ENCODE peak calls at places on chromosomes 16 and 17, in seven cellular contexts. One of them, this sample, is unnamed.

GRCh38 chr16:57519796-57520360 is 16.5 kb downstream of the CCDC102A start:
- DNase-seq in fibroblast of lung: peak; percentile 36
- DNase-seq in neuronal stem cell: no peak
- DNase-seq in PC-3: peak; percentile 64
- DNase-seq in kidney: peak; percentile 90
- DNase-seq in IMR-90: peak; percentile 52
- DNase-seq in endothelial cell of umbilical vein: peak; percentile 59
- DNase-seq in this sample: peak; percentile 91

GRCh38 chr16:19008245-19008644 is 24.5 kb downstream of the TMC7 start:
- DNase-seq in fibroblast of lung: peak; percentile 98
- DNase-seq in neuronal stem cell: no peak
- DNase-seq in PC-3: peak; percentile 50
- DNase-seq in kidney: no peak
- DNase-seq in IMR-90: peak; percentile 87
- DNase-seq in endothelial cell of umbilical vein: no peak
- DNase-seq in this sample: peak; percentile 45

GRCh38 chr16:90001761-90002503 is 17.3 kb downstream of the DBNDD1 start:
- DNase-seq in fibroblast of lung: no peak
- DNase-seq in neuronal stem cell: no peak
- DNase-seq in PC-3: no peak
- DNase-seq in kidney: no peak
- DNase-seq in IMR-90: no peak
- DNase-seq in endothelial cell of umbilical vein: no peak
- DNase-seq in this sample: no peak

GRCh38 chr16:89391-90302 is 11.6 kb downstream of the MPG start:
- DNase-seq in fibroblast of lung: no peak
- DNase-seq in neuronal stem cell: no peak
- DNase-seq in PC-3: no peak
- DNase-seq in kidney: peak; percentile 66
- DNase-seq in IMR-90: no peak
- DNase-seq in endothelial cell of umbilical vein: no peak
- DNase-seq in this sample: no peak

GRCh38 chr17:48307222-48307621 is 122.8 kb downstream of the SKAP1 start:
- DNase-seq in fibroblast of lung: no peak
- DNase-seq in neuronal stem cell: no peak
- DNase-seq in PC-3: no peak
- DNase-seq in kidney: no peak
- DNase-seq in IMR-90: no peak
- DNase-seq in endothelial cell of umbilical vein: no peak
- DNase-seq in this sample: no peak

GRCh38 chr16:87681990-87682570 is 79.8 kb downstream of the JPH3 start:
- DNase-seq in fibroblast of lung: peak; percentile 66
- DNase-seq in neuronal stem cell: no peak
- DNase-seq in PC-3: no peak
- DNase-seq in kidney: no peak
- DNase-seq in IMR-90: peak; percentile 78
- DNase-seq in endothelial cell of umbilical vein: peak; percentile 63
- DNase-seq in this sample: peak; percentile 77

GRCh38 chr16:89162314-89162713 is 9.2 kb upstream of the CDH15 start:
- DNase-seq in fibroblast of lung: no peak
- DNase-seq in neuronal stem cell: no peak
- DNase-seq in PC-3: no peak
- DNase-seq in kidney: no peak
- DNase-seq in IMR-90: no peak
- DNase-seq in endothelial cell of umbilical vein: no peak
- DNase-seq in this sample: no peak

GRCh38 chr17:42381898-42382297 is 6.3 kb downstream of the STAT3 start:
- DNase-seq in fibroblast of lung: no peak
- DNase-seq in neuronal stem cell: no peak
- DNase-seq in PC-3: no peak
- DNase-seq in kidney: no peak
- DNase-seq in IMR-90: no peak
- DNase-seq in endothelial cell of umbilical vein: no peak
- DNase-seq in this sample: no peak

GRCh38 chr16:89048087-89048729 is 45.4 kb upstream of the ACSF3 start:
- DNase-seq in fibroblast of lung: no peak
- DNase-seq in neuronal stem cell: no peak
- DNase-seq in PC-3: no peak
- DNase-seq in kidney: peak; percentile 64
- DNase-seq in IMR-90: no peak
- DNase-seq in endothelial cell of umbilical vein: no peak
- DNase-seq in this sample: no peak

GRCh38 chr16:11359370-11359769 is 14.1 kb downstream of the RMI2 start:
- DNase-seq in fibroblast of lung: peak; percentile 85
- DNase-seq in neuronal stem cell: no peak
- DNase-seq in PC-3: peak; percentile 92
- DNase-seq in kidney: peak; percentile 90
- DNase-seq in IMR-90: peak; percentile 90
- DNase-seq in endothelial cell of umbilical vein: no peak
- DNase-seq in this sample: peak; percentile 67
- H3K4me1 ChIP-seq in fibroblast of lung: peaks cover 69% of the 10 kb centered on the region
- H3K4me1 ChIP-seq in neuronal stem cell: peaks cover 30% of the 10 kb centered on the region
- H3K4me1 ChIP-seq in PC-3: peaks cover 58% of the 10 kb centered on the region
- H3K4me1 ChIP-seq in kidney: peaks cover 18% of the 10 kb centered on the region
- H3K4me1 ChIP-seq in IMR-90: peaks cover 51% of the 10 kb centered on the region
- H3K4me1 ChIP-seq in endothelial cell of umbilical vein: peaks cover 17% of the 10 kb centered on the region
- H3K4me1 ChIP-seq in this sample: peaks cover 32% of the 10 kb centered on the region

GRCh38 chr16:49947907-49948678 is 76.9 kb upstream of the CNEP1R1 start:
- DNase-seq in fibroblast of lung: no peak
- DNase-seq in neuronal stem cell: no peak
- DNase-seq in PC-3: peak; percentile 26
- DNase-seq in kidney: no peak
- DNase-seq in IMR-90: no peak
- DNase-seq in endothelial cell of umbilical vein: no peak
- DNase-seq in this sample: no peak
- H3K4me3 ChIP-seq in fibroblast of lung: no peak overlapping the region
- H3K4me3 ChIP-seq in neuronal stem cell: no peak overlapping the region
- H3K4me3 ChIP-seq in PC-3: no peak overlapping the region
- H3K4me3 ChIP-seq in kidney: no peak overlapping the region
- H3K4me3 ChIP-seq in IMR-90: no peak overlapping the region
- H3K4me3 ChIP-seq in endothelial cell of umbilical vein: no peak overlapping the region
- H3K4me3 ChIP-seq in this sample: no peak overlapping the region

GRCh38 chr17:37490022-37490587 is 414 bp downstream of the DUSP14 start:
- DNase-seq in fibroblast of lung: peak; percentile 61
- DNase-seq in neuronal stem cell: peak; percentile 66
- DNase-seq in PC-3: peak; percentile 38
- DNase-seq in kidney: peak; percentile 91
- DNase-seq in IMR-90: peak; percentile 45
- DNase-seq in endothelial cell of umbilical vein: peak; percentile 69
- DNase-seq in this sample: peak; percentile 89

GRCh38 chr17:37488607-37489196 is 989 bp upstream of the DUSP14 start:
- DNase-seq in fibroblast of lung: peak; percentile 97
- DNase-seq in neuronal stem cell: peak; percentile 33
- DNase-seq in PC-3: peak; percentile 96
- DNase-seq in kidney: peak; percentile 93
- DNase-seq in IMR-90: peak; percentile 97
- DNase-seq in endothelial cell of umbilical vein: peak; percentile 86
- DNase-seq in this sample: peak; percentile 95

GRCh38 chr17:37489197-37490001 is at the start of gene DUSP14:
- DNase-seq in fibroblast of lung: peak; percentile 75
- DNase-seq in neuronal stem cell: peak; percentile 77
- DNase-seq in PC-3: peak; percentile 83
- DNase-seq in kidney: peak; percentile 91
- DNase-seq in IMR-90: peak; percentile 77
- DNase-seq in endothelial cell of umbilical vein: peak; percentile 80
- DNase-seq in this sample: peak; percentile 94

GRCh38 chr17:37485938-37486570 is 3.6 kb upstream of the DUSP14 start:
- DNase-seq in fibroblast of lung: no peak
- DNase-seq in neuronal stem cell: no peak
- DNase-seq in PC-3: no peak
- DNase-seq in kidney: no peak
- DNase-seq in IMR-90: no peak
- DNase-seq in endothelial cell of umbilical vein: no peak
- DNase-seq in this sample: peak; percentile 74

DNA sequence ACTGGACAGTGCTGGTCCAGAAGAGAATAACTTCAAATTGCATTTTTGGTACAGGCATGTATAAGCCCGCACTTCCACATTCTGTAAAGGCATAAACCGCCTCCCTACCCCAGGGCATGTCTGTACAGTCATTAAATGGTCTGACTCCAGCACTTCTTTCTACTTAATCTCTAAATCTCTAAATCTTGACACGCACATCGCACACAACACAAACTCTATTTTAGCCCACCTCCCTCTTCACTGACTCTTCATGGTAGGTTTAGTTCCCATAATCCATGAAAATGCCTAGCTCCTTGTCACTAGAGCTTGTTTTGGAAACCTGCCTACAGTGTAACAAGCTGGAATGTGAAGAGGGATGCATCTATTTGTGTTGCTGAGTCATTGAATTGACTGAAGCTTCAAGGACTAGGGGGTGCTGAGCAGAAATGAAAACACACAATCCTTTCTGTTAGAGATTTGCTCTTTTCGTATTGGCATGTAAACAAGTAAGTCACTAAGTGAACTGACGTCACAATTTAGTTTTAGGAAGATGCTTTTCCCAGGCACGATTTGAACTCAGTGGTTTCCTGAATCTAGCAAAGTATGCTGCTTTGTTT is 1.6 kb upstream of the DUSP14 start:
- DNase-seq in fibroblast of lung: peak; percentile 98
- DNase-seq in neuronal stem cell: no peak
- DNase-seq in PC-3: peak; percentile 91
- DNase-seq in kidney: no peak
- DNase-seq in IMR-90: peak; percentile 99
- DNase-seq in endothelial cell of umbilical vein: peak; percentile 93
- DNase-seq in this sample: peak; percentile 95
- H3K9ac ChIP-seq in fibroblast of lung: peak overlapping the region; percentile 99
- H3K9ac ChIP-seq in neuronal stem cell: no peak overlapping the region
- H3K9ac ChIP-seq in PC-3: peak overlapping the region; percentile 87
- H3K9ac ChIP-seq in kidney: no peak overlapping the region
- H3K9ac ChIP-seq in IMR-90: no peak overlapping the region
- H3K9ac ChIP-seq in endothelial cell of umbilical vein: peak overlapping the region; percentile 83
- H3K9ac ChIP-seq in this sample: peak overlapping the region; percentile 95

GRCh38 chr17:81063488-81064093 is 28.6 kb downstream of the BAIAP2 start:
- DNase-seq in fibroblast of lung: no peak
- DNase-seq in neuronal stem cell: no peak
- DNase-seq in PC-3: no peak
- DNase-seq in kidney: no peak
- DNase-seq in IMR-90: no peak
- DNase-seq in endothelial cell of umbilical vein: no peak
- DNase-seq in this sample: no peak

GRCh38 chr17:81064746-81065475 is 30.0 kb downstream of the BAIAP2 start:
- DNase-seq in fibroblast of lung: peak; percentile 88
- DNase-seq in neuronal stem cell: no peak
- DNase-seq in PC-3: no peak
- DNase-seq in kidney: no peak
- DNase-seq in IMR-90: peak; percentile 52
- DNase-seq in endothelial cell of umbilical vein: no peak
- DNase-seq in this sample: peak; percentile 79

GRCh38 chr17:81061027-81061426 is 26.1 kb downstream of the BAIAP2 start:
- DNase-seq in fibroblast of lung: no peak
- DNase-seq in neuronal stem cell: no peak
- DNase-seq in PC-3: no peak
- DNase-seq in kidney: no peak
- DNase-seq in IMR-90: no peak
- DNase-seq in endothelial cell of umbilical vein: no peak
- DNase-seq in this sample: no peak

GRCh38 chr17:81060416-81060815 is 25.5 kb downstream of the BAIAP2 start:
- DNase-seq in fibroblast of lung: no peak
- DNase-seq in neuronal stem cell: no peak
- DNase-seq in PC-3: no peak
- DNase-seq in kidney: no peak
- DNase-seq in IMR-90: no peak
- DNase-seq in endothelial cell of umbilical vein: no peak
- DNase-seq in this sample: no peak

GRCh38 chr17:81062014-81062413 is 27.1 kb downstream of the BAIAP2 start:
- DNase-seq in fibroblast of lung: no peak
- DNase-seq in neuronal stem cell: no peak
- DNase-seq in PC-3: no peak
- DNase-seq in kidney: no peak
- DNase-seq in IMR-90: no peak
- DNase-seq in endothelial cell of umbilical vein: no peak
- DNase-seq in this sample: no peak
- H3K4me1 ChIP-seq in fibroblast of lung: peaks cover 3% of the 10 kb centered on the region
- H3K4me1 ChIP-seq in neuronal stem cell: peaks cover 9% of the 10 kb centered on the region
- H3K4me1 ChIP-seq in PC-3: peaks cover 21% of the 10 kb centered on the region
- H3K4me1 ChIP-seq in kidney: peaks cover 29% of the 10 kb centered on the region
- H3K4me1 ChIP-seq in IMR-90: peaks cover 5% of the 10 kb centered on the region
- H3K4me1 ChIP-seq in endothelial cell of umbilical vein: no peaks in the 10 kb centered on the region
- H3K4me1 ChIP-seq in this sample: peaks cover 34% of the 10 kb centered on the region

DNA sequence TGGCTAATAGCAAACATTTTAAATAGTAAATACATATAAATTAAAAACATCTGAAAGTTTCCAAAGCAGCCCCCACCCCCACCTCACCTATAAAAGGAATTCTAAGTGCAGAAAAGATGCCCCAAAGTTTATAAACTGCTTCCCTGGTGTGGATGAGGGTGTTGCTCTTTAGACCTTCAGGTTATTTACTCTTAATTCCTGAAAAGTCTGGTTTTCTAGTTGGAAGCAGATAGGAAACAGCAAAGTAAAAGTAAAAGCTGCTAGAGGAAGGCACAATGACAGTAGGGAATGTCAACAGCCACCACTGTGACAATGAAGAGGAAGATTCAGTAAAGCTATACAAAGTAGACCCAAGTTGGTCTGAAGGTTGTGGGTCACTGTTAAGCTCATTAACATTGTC is 37.8 kb downstream of the SSH2 start:
- DNase-seq in fibroblast of lung: no peak
- DNase-seq in neuronal stem cell: no peak
- DNase-seq in PC-3: no peak
- DNase-seq in kidney: no peak
- DNase-seq in IMR-90: no peak
- DNase-seq in endothelial cell of umbilical vein: no peak
- DNase-seq in this sample: no peak
- H3K4me3 ChIP-seq in fibroblast of lung: no peak overlapping the region
- H3K4me3 ChIP-seq in neuronal stem cell: no peak overlapping the region
- H3K4me3 ChIP-seq in PC-3: no peak overlapping the region
- H3K4me3 ChIP-seq in kidney: no peak overlapping the region
- H3K4me3 ChIP-seq in IMR-90: no peak overlapping the region
- H3K4me3 ChIP-seq in endothelial cell of umbilical vein: no peak overlapping the region
- H3K4me3 ChIP-seq in this sample: no peak overlapping the region